ENCODE peak calls at places on chromosomes 11 and 22, in eight cellular contexts. E, H, G, K, F, B, S and W are unnamed samples.

GRCh38 chr22:23385301-23386244 is 194.5 kb downstream of the IGLL1 start:
- DNase-seq in H (no peak), B (peak), E (peak), K (peak), G (peak), F (peak), S (peak), W (peak)

GRCh38 chr11:19874241-19874640 is 161.6 kb downstream of the NAV2 start:
- DNase-seq in K (no peak), E (no peak), F (no peak), G (no peak), H (no peak), S (no peak), B (no peak), W (no peak)

GRCh38 chr11:2129323-2129698 is 9.9 kb downstream of the IGF2 start:
- DNase-seq in B (no peak), E (no peak), K (no peak), F (no peak), G (no peak), H (no peak), S (no peak), W (no peak)

GRCh38 chr22:28600546-28601143 is 79.0 kb downstream of the TTC28 start:
- DNase-seq in G (no peak), H (no peak), B (peak), S (no peak), F (no peak), E (no peak), K (peak), W (no peak)

GRCh38 chr11:73996161-73996747 is 12.6 kb downstream of the UCP3 start:
- DNase-seq in E (no peak), B (no peak), F (no peak), S (peak), H (no peak), G (peak), K (no peak), W (peak)

GRCh38 chr11:119891392-119891791 is 162.4 kb upstream of the NECTIN1 start:
- DNase-seq in B (no peak), S (no peak), G (no peak), H (no peak), F (no peak), E (no peak), K (no peak), W (no peak)

GRCh38 chr11:27722117-27722844 is 22.0 kb upstream of the BDNF start:
- DNase-seq in S (no peak), B (no peak), E (no peak), H (no peak), F (no peak), G (no peak), K (peak), W (peak)

GRCh38 chr22:32311551-32312071 is 46.1 kb upstream of the RFPL3 start:
- DNase-seq in E (peak), B (no peak), F (no peak), G (no peak), H (no peak), S (no peak), K (no peak), W (no peak)

GRCh38 chr11:126158054-126158791 is 53.2 kb downstream of the RPUSD4 start:
- DNase-seq in G (no peak), E (no peak), S (no peak), H (no peak), B (peak), F (no peak), K (no peak), W (no peak)

GRCh38 chr11:30585892-30586250 is 282 bp downstream of the MPPED2 start:
- DNase-seq in S (peak), E (no peak), F (no peak), G (peak), K (no peak), B (no peak), H (no peak), W (peak)

GRCh38 chr11:108319541-108320145 is 96.8 kb downstream of the ATM start:
- DNase-seq in G (no peak), K (peak), H (no peak), B (no peak), E (no peak), S (no peak), F (no peak), W (no peak)

GRCh38 chr11:78008174-78008573 is 13.7 kb upstream of the INTS4 start:
- DNase-seq in B (no peak), F (no peak), G (no peak), S (no peak), K (no peak), E (no peak), H (no peak), W (no peak)

GRCh38 chr11:134261626-134262488 is 8.5 kb downstream of the ACAD8 start:
- DNase-seq in K (peak), S (no peak), G (no peak), H (no peak), F (no peak), E (no peak), B (peak), W (no peak)
- TF ChIP-seq POLR2AphosphoS5 in K (no peak), S (no peak), G (no peak), H (no peak), F (no peak), E (no peak), B (no peak), W (no peak)

GRCh38 chr11:65538915-65539374 is 14.1 kb downstream of the SCYL1 start:
- DNase-seq in H (no peak), G (no peak), E (no peak), K (no peak), F (no peak), S (no peak), B (no peak), W (no peak)
- TF ChIP-seq POLR2A in H (no peak), G (no peak), E (no peak), K (no peak), F (peak), S (no peak), B (no peak), W (no peak)

GRCh38 chr11:7143908-7144307 is 55.1 kb downstream of the RBMXL2 start:
- DNase-seq in H (no peak), E (no peak), S (no peak), F (no peak), B (no peak), K (peak), G (no peak), W (no peak)
- TF ChIP-seq CTCF in H (no peak), E (no peak), S (no peak), F (peak), B (no peak), K (no peak), G (peak), W (no peak)

GRCh38 chr11:48025293-48025982 is 45.1 kb downstream of the PTPRJ start:
- DNase-seq in G (no peak), S (no peak), B (no peak), K (no peak), F (no peak), H (no peak), E (no peak), W (no peak)

GRCh38 chr11:48020092-48020755 is 39.9 kb downstream of the PTPRJ start:
- DNase-seq in E (peak), G (no peak), H (no peak), B (no peak), F (peak), K (peak), S (no peak), W (peak)

GRCh38 chr11:48025983-48026340 is 45.6 kb downstream of the PTPRJ start:
- DNase-seq in F (no peak), B (no peak), S (no peak), E (no peak), G (no peak), K (no peak), H (no peak), W (no peak)

GRCh38 chr11:48022445-48022844 is 42.1 kb downstream of the PTPRJ start:
- DNase-seq in K (no peak), F (no peak), G (no peak), B (no peak), S (no peak), H (no peak), E (no peak), W (no peak)

DNA sequence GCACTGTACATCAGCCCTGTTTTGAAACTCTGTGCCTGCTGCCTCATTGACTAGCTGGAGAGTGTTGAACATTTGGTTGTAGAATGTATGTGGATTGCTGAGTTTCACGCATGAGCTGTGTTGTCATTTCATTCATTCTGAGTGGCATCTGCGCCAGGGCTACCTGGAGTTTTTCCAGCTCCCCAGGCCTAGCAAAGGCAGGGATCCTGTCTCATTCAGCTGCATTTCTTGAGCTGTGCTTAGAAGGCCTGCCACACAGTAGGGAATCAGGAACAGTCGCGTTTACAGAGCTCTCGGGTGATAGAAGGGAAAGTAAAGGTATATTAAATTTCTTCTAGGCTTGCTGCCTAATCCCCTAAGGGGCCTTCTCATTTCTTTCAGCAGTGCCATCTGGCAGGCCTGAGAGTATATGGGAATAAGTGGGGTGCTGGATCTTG is 44.3 kb downstream of the PTPRJ start:
- DNase-seq in E (no peak), G (no peak), B (no peak), K (no peak), S (no peak), H (no peak), F (no peak), W (no peak)
- TF ChIP-seq POLR2AphosphoS5 in E (no peak), G (no peak), B (no peak), K (no peak), S (no peak), H (no peak), F (no peak), W (no peak)

GRCh38 chr11:18720811-18721575 is 5.0 kb downstream of the IGSF22 start:
- DNase-seq in H (no peak), F (no peak), E (peak), K (peak), B (no peak), G (peak), S (peak), W (peak)
- TF ChIP-seq POLR2A in H (no peak), F (no peak), E (no peak), K (peak), B (no peak), G (no peak), S (no peak), W (no peak)

GRCh38 chr22:37546436-37547248 is 13.6 kb upstream of the CDC42EP1 start:
- DNase-seq in H (no peak), E (peak), S (peak), G (peak), F (no peak), B (peak), K (peak), W (peak)
- TF ChIP-seq CTCF in H (no peak), E (no peak), S (no peak), G (no peak), F (no peak), B (no peak), K (no peak), W (no peak)

DNA sequence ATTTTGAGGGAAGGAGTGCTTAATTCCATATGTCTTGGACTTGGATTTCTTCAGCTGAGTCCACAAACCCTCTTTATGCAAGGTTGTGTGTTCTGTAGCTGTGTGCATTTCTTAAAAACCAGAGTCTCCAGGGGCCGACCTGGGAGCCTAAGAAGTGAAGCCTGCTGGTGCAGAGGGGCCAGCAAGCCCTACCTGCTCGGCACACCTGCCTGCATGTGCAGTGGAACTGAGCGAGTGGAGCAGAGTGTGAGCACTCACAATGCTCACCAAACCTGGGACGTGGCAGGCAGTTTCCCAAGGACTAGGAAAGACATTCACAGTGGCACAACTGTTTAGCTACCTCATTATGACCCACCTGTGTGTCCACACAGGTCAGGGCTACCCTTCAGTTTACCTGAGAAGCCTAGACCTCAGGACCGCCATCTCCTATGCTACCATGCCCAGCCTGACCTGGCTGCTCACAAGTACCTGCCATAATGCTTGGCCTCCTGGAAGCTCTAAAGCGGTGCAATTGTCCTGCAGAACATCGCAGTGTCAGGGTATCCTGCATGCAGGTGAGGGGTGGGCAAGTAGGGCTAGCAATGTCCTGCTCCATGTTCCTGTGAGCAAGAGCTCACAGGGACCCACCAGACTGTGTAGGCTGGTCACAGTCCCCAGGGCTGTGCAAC is 3.8 kb downstream of the C22orf39 start:
- DNase-seq in E (no peak), F (no peak), G (no peak), K (no peak), B (no peak), H (no peak), S (no peak), W (no peak)
- TF ChIP-seq POLR2AphosphoS5 in E (no peak), F (peak), G (no peak), K (no peak), B (no peak), H (no peak), S (no peak), W (no peak)

GRCh38 chr22:30591588-30592359 is at the start of gene PES1:
- DNase-seq in B (peak), K (peak), E (peak), H (no peak), G (peak), F (peak), S (peak), W (peak)
- TF ChIP-seq POLR2A in B (peak), K (no peak), E (no peak), H (no peak), G (peak), F (peak), S (no peak), W (peak)